ENCODE peak calls at places on chromosomes 7 and 10, in ten cellular contexts. Q is NCI-H2081; H is LoVo; R is GM04504; U is glomerular endothelial cell; T is lower leg skin; K is stimulated activated CD8-positive, alpha-beta memory T cell treated with anti-CD3 and anti-CD28 coated beads, Interleukin-4, amount 100 ng/mL, for 1 hour; N is T-helper 17 cell; M is HT-29; E is upper lobe of right lung. A is an unnamed sample.

GRCh38 chr10:649798-650690 is 39.4 kb downstream of the DIP2C start:
- DNase-seq in Q (peak; percentile 81), H (peak; percentile 78), R (no peak), U (peak; percentile 58), T (no peak), K (no peak), N (no peak), M (peak; percentile 94), E (no peak), A (peak; percentile 47)

GRCh38 chr7:78134256-78134655 is 335.7 kb downstream of the PHTF2 start:
- DNase-seq in Q (peak; percentile 51), H (no peak), R (peak; percentile 69), U (no peak), T (no peak), K (no peak), N (no peak), M (peak; percentile 44), E (no peak), A (peak; percentile 39)

GRCh38 chr7:142807855-142808460 is 37.2 kb downstream of the PRSS2 start:
- DNase-seq in Q (no peak), H (no peak), R (no peak), U (no peak), T (no peak), K (no peak), N (no peak), M (no peak), E (no peak), A (no peak)

GRCh38 chr7:129262333-129262732 is 37.5 kb downstream of the AHCYL2 start:
- DNase-seq in Q (no peak), H (no peak), R (no peak), U (no peak), T (no peak), K (no peak), N (no peak), M (no peak), E (no peak), A (no peak)

GRCh38 chr10:60147576-60148265 is 241.4 kb upstream of the CCDC6 start:
- DNase-seq in Q (no peak), H (no peak), R (no peak), U (no peak), T (no peak), K (no peak), N (no peak), M (no peak), E (no peak), A (no peak)

GRCh38 chr10:83166344-83166743 is 973.0 kb upstream of the GHITM start:
- DNase-seq in Q (peak; percentile 53), H (no peak), R (no peak), U (no peak), T (no peak), K (no peak), N (no peak), M (peak; percentile 37), E (no peak), A (no peak)

GRCh38 chr7:22859676-22860290 is 37.1 kb upstream of the TOMM7 start:
- DNase-seq in Q (no peak), H (no peak), R (no peak), U (no peak), T (no peak), K (no peak), N (no peak), M (no peak), E (no peak), A (no peak)

GRCh38 chr7:42128703-42129102 is 108.3 kb downstream of the GLI3 start:
- DNase-seq in Q (no peak), H (no peak), R (no peak), U (no peak), T (no peak), K (no peak), N (no peak), M (no peak), E (no peak), A (no peak)

GRCh38 chr7:155941688-155942087 is 129.4 kb upstream of the SHH start:
- DNase-seq in Q (no peak), H (no peak), R (no peak), U (no peak), T (peak; percentile 50), K (no peak), N (no peak), M (no peak), E (no peak), A (no peak)

GRCh38 chr7:66503036-66503370 is 125.7 kb upstream of the KCTD7 start:
- DNase-seq in Q (no peak), H (no peak), R (no peak), U (no peak), T (no peak), K (no peak), N (no peak), M (no peak), E (peak; percentile 58), A (no peak)

GRCh38 chr10:102246261-102246660 is 929 bp downstream of the GBF1 start:
- DNase-seq in Q (no peak), H (no peak), R (no peak), U (no peak), T (no peak), K (no peak), N (no peak), M (peak; percentile 28), E (no peak), A (no peak)

GRCh38 chr10:90621577-90621976 is 236.3 kb downstream of the HTR7 start:
- DNase-seq in Q (no peak), H (no peak), R (no peak), U (no peak), T (no peak), K (no peak), N (no peak), M (peak; percentile 31), E (no peak), A (no peak)

GRCh38 chr7:158815046-158815445 is 14.3 kb downstream of the ESYT2 start:
- DNase-seq in Q (no peak), H (no peak), R (no peak), U (no peak), T (peak; percentile 79), K (no peak), N (no peak), M (no peak), E (no peak), A (no peak)

GRCh38 chr10:58189269-58189668 is 78.4 kb downstream of the IPMK start:
- DNase-seq in Q (no peak), H (no peak), R (peak; percentile 22), U (no peak), T (no peak), K (no peak), N (no peak), M (no peak), E (no peak), A (peak; percentile 37)

GRCh38 chr7:73844848-73845460 is 2.6 kb upstream of the METTL27 start:
- DNase-seq in Q (no peak), H (no peak), R (peak; percentile 59), U (no peak), T (no peak), K (no peak), N (no peak), M (no peak), E (no peak), A (peak; percentile 24)

A was measured in AG04450.